ENCODE peak calls at places on chromosomes 7 and 10, in eight cellular contexts. J, L, M, H, I, F, C and V are unnamed samples.

GRCh38 chr7:8908889-8909288 is 475.5 kb downstream of the NXPH1 start:
- DNase-seq in I (no peak), M (no peak), L (no peak), C (no peak), H (no peak), J (no peak), F (no peak), V (no peak)

GRCh38 chr7:30994206-30995100 is 30.7 kb downstream of the GHRHR start:
- DNase-seq in I (no peak), C (no peak), H (no peak), J (no peak), F (no peak), L (no peak), M (no peak), V (no peak)

GRCh38 chr10:46559231-46559671 is 2.8 kb upstream of the GPRIN2 start:
- DNase-seq in I (no peak), J (peak), L (peak), H (peak), C (peak), M (peak), F (no peak), V (peak)

GRCh38 chr7:94055963-94056362 is 51.8 kb upstream of the BET1 start:
- DNase-seq in C (no peak), I (no peak), L (no peak), M (no peak), H (no peak), J (no peak), F (no peak), V (no peak)

GRCh38 chr10:102729090-102730026 is 14.4 kb upstream of the WBP1L start:
- DNase-seq in I (peak), C (peak), F (peak), L (peak), M (peak), J (peak), H (peak), V (peak)

GRCh38 chr10:122435212-122435827 is 19.1 kb upstream of the ARMS2 start:
- DNase-seq in F (peak), M (no peak), H (no peak), I (no peak), L (no peak), J (no peak), C (no peak), V (no peak)

GRCh38 chr7:41451826-41452225 is 251.1 kb downstream of the INHBA start:
- DNase-seq in M (no peak), H (no peak), C (no peak), I (no peak), J (no peak), F (no peak), L (no peak), V (no peak)

GRCh38 chr10:28120043-28120749 is 121.3 kb upstream of the ODAD2 start:
- DNase-seq in J (no peak), M (no peak), L (no peak), F (no peak), I (no peak), H (peak), C (no peak), V (peak)

GRCh38 chr10:129464251-129464650 is 2.8 kb upstream of the MGMT start:
- DNase-seq in M (no peak), H (no peak), J (peak), I (no peak), C (no peak), L (no peak), F (no peak), V (no peak)

GRCh38 chr10:17951868-17952371 is at the start of gene SLC39A12:
- DNase-seq in J (no peak), M (no peak), H (no peak), I (no peak), C (no peak), L (no peak), F (no peak), V (no peak)

GRCh38 chr7:100516135-100516812 is 22.7 kb upstream of the AGFG2 start:
- DNase-seq in H (peak), C (peak), I (no peak), F (no peak), L (peak), J (no peak), M (peak), V (no peak)

GRCh38 chr10:29343607-29344038 is 54.8 kb downstream of the LYZL1 start:
- DNase-seq in H (no peak), J (no peak), L (no peak), F (no peak), I (no peak), M (no peak), C (no peak), V (no peak)

GRCh38 chr10:91944880-91945630 is 21.5 kb downstream of the BTAF1 start:
- DNase-seq in C (no peak), I (no peak), M (no peak), J (no peak), H (no peak), L (no peak), F (no peak), V (no peak)

GRCh38 chr10:86182150-86182549 is 184.4 kb downstream of the GRID1 start:
- DNase-seq in F (no peak), J (no peak), C (peak), I (no peak), M (no peak), H (no peak), L (no peak), V (no peak)

GRCh38 chr10:31754803-31755624 is 173.6 kb downstream of the ARHGAP12 start:
- DNase-seq in I (no peak), L (no peak), J (no peak), F (no peak), H (no peak), C (no peak), M (no peak), V (peak)

GRCh38 chr7:123673752-123674398 is 18.2 kb downstream of the LMOD2 start:
- DNase-seq in J (no peak), L (no peak), I (no peak), C (no peak), M (no peak), F (no peak), H (no peak), V (no peak)

GRCh38 chr7:123669485-123669884 is 13.8 kb downstream of the LMOD2 start:
- DNase-seq in M (no peak), H (no peak), C (no peak), J (no peak), F (no peak), I (no peak), L (no peak), V (peak)

GRCh38 chr7:123674399-123675091 is 18.9 kb downstream of the LMOD2 start:
- DNase-seq in J (no peak), F (no peak), I (no peak), C (no peak), M (no peak), L (no peak), H (no peak), V (no peak)

GRCh38 chr7:123675092-123675473 is 19.4 kb downstream of the LMOD2 start:
- DNase-seq in H (no peak), I (no peak), C (no peak), J (no peak), F (no peak), L (no peak), M (no peak), V (no peak)

GRCh38 chr7:123673137-123673732 is 17.6 kb downstream of the LMOD2 start:
- DNase-seq in F (no peak), H (no peak), C (no peak), J (no peak), L (no peak), M (no peak), I (no peak), V (no peak)
- TF ChIP-seq POLR2A in F (no peak), H (no peak), C (no peak), J (no peak), L (no peak), M (no peak), I (no peak), V (no peak)

DNA sequence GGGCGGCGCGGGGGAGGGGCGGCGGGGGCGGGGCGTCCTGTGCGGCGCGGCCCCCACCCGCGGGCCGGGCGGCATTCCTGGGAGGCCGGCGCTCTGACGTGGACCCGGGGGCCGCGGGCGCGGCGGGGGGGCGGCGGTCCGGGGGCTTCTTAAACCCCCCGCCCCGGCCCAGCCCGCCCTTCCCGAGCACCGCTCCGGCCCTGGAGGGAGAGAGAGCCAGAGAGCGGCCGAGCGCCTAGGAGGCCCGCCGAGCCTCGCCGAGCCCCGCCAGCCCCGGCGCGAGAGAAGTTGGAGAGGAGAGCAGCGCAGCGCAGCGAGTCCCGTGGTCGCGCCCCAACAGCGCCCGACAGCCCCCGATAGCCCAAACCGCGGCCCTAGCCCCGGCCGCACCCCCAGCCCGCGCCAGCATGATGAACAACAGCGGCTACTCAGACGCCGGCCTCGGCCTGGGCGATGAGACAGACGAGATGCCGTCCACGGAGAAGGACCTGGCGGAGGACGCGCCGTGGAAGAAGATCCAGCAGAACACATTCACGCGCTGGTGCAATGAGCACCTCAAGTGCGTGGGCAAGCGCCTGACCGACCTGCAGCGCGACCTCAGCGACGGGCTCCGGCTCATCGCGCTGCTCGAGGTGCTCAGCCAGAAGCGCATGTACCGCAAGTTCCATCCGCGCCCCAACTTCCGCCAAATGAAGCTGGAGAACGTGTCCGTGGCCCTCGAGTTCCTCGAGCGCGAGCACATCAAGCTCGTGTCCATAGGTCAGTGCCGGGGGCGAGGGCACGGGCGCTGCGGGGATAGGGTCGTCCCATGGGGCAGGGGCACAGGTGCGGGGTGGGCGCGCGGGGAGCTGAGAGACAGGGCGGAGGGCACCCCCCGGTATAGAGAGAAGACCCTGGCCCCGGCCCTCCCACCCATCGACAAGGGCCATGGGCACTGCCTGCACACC is at the start of gene FLNC:
- DNase-seq in L (peak), C (no peak), F (peak), I (no peak), H (peak), J (peak), M (peak), V (peak)
- TF ChIP-seq POLR2A in L (no peak), C (no peak), F (no peak), I (no peak), H (peak), J (no peak), M (no peak), V (no peak)

DNA sequence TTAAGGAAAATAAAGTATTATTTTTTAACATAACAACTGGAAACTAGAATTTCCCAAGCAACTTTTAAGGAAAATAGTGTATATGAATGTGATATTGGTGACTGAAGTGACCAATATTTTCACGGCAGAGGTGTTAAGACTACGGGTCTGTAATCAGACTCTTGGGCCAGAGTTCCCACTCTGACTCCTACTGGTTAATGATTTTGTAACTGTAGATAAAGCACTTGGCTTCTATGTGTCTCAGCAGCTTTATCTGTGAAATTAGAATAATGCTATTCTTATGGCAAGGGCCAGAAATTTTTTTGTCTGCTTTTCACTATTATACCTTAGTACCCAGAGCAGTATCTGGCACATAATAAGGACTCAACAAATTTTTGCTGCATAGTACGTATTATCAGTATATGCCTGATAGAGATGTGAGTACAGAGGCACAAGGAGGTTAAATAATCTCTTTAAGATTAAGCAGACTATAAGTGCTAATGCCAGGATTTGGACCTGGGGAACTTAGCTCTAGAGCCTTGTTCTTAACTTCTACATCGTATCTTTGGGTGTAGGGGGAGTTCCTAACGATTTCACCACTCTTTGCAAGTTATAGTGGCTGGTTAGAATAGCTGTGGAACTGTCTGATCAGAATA is 186.1 kb upstream of the SLC26A5 start:
- DNase-seq in J (no peak), I (no peak), M (no peak), L (no peak), F (no peak), H (no peak), C (no peak), V (no peak)
- TF ChIP-seq POLR2A in J (no peak), I (no peak), M (no peak), L (no peak), F (no peak), H (no peak), C (no peak), V (no peak)

GRCh38 chr10:97714401-97715258 is 1.1 kb downstream of the MARVELD1 start:
- DNase-seq in F (peak), C (peak), H (peak), J (peak), M (peak), L (peak), I (peak), V (peak)
- TF ChIP-seq POLR2A in F (no peak), C (no peak), H (peak), J (no peak), M (peak), L (no peak), I (no peak), V (no peak)

DNA sequence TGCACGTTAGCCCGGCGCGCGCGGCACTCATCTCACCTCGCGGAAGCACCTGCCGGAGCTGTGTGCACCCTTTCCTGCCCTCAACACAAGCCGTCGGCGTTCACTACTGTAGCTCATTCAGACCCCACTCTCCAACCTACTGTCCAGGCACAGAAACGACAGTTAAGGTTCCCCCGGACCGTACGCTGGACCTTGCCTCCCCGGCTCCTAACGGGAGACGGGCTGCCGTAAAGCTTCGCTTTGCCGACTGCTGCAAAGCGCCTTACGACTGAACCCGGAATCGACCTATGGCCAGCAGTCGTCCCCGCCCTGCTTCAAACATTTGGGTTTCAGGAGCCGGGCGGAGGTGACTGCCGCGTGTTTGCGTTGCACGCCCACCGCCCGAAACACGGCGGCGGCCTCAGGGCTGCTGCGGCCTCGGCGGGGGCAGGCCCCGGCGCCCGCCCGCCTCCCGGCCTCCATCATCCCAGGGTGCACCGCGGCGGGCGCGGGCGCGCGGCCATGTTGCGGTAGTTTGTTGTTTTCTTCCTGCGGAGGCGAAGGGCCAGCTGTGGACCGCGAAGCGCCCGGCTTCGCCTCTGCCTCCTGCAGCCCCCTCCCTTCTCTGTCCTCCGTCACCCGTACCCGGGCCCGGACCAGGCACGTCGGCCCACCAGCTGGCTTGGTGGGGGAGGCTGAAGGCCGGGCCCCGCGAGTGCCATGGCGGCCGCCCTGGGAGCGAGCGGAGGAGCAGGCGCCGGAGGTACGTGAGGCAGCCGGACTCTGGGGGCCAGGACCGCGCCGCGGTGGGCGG is at the start of gene RBM33:
- DNase-seq in M (peak), C (peak), L (peak), H (peak), I (peak), F (peak), J (peak), V (peak)
- TF ChIP-seq POLR2A in M (peak), C (peak), L (peak), H (peak), I (peak), F (peak), J (no peak), V (peak)

DNA sequence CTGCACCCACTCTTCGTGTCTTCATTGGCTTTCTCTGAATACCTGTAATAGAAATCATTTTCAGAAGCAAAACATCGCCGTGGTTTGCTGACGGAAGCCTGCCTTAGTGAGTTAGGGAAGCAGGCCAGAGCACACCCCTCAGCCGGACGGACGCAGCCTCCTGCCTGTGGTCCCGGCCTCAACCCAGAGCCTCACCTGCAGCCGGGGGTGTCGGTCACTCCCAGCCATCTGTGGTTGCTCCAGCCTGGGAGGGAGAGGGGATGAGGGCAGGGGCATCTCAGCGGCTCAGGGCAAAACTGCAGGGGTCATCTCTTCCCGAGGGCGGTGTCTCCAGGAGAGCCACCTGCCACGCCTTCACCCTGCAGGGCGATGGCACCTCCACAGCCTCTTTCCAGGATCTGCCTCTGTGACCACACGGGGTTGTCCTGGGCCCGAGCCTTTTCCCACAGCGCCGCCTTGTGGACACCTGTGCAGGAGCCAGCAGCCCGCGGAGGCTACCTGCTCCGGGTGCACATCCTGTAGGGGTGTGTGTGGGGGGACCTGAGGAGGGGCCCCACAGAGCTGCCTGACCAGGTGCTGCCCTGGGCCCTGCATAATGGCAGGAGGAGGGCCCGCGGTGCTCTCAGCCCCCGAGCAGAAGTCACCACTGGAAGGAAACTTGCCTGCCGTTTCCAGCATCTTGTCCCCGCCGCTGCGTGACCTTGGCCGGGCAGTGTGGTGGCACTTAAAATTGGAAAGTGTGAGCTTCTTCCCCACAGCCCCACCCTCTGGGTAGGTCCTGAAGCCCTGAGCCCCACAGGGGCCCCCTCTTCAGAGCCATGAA is 21.6 kb upstream of the AP5Z1 start:
- DNase-seq in L (peak), F (peak), M (peak), C (no peak), J (peak), I (peak), H (peak), V (peak)
- TF ChIP-seq POLR2A in L (no peak), F (no peak), M (no peak), C (no peak), J (no peak), I (no peak), H (no peak), V (no peak)

DNA sequence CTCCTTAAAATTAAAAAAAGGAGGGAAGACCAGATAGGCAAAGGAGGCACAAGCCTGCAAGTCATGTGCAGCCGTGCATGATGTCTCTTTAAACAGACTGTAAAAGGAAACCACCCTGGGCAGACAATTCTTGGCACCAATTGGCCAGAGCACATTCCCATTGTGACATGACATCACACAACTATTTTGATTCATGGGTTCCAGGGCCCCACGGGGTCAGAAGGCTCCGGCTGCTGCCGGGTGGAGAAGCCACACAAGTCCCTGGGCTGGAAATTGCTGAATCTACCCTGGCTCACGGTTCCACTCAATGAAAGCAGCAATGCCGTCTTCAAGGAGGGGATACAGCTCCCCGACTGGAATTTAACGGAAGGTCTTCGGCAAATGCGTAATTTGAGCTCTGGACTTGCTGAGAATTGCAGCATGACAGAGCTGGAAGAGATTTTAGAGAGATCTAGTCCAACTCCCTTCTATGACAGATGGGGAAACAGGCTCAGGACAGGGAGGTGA is 140.5 kb downstream of the PRKAG2 start:
- DNase-seq in F (no peak), M (peak), H (peak), C (peak), J (no peak), L (no peak), I (no peak), V (peak)
- TF ChIP-seq POLR2A in F (no peak), M (no peak), H (no peak), C (no peak), J (no peak), L (no peak), I (no peak), V (no peak)